ENCODE peak calls at places on chromosomes 3 and 15, in nine cellular contexts. D is lower lobe of right lung; G is lung; L is left ventricle myocardium inferior; S is CD4-positive, alpha-beta T cell; I is heart left ventricle; M is ovary; A is HAP-1; Q is aorta. N is an unnamed sample. For H3K9me3, the result is how much of the 10 kb centered on the place peaks cover.

GRCh38 chr3:174958671-174959328 is 99.7 kb downstream of the NAALADL2 start:
- DNase-seq in D (no peak), G (no peak), L (no peak), S (no peak), I (no peak), M (no peak), A (no peak), Q (no peak), N (no peak)

GRCh38 chr3:55331524-55331923 is 155.6 kb downstream of the WNT5A start:
- DNase-seq in D (no peak), G (no peak), L (no peak), S (no peak), I (no peak), M (no peak), A (no peak), Q (no peak), N (no peak)

GRCh38 chr3:189308594-189308993 is 136.8 kb downstream of the TPRG1 start:
- DNase-seq in D (no peak), G (no peak), L (no peak), S (no peak), I (no peak), M (no peak), A (no peak), Q (no peak), N (no peak)

GRCh38 chr3:16171009-16171408 is 3.5 kb upstream of the GALNT15 start:
- DNase-seq in D (no peak), G (no peak), L (no peak), S (no peak), I (no peak), M (no peak), A (no peak), Q (no peak), N (no peak)

GRCh38 chr3:172334743-172335142 is 113.5 kb downstream of the GHSR start:
- DNase-seq in D (no peak), G (no peak), L (no peak), S (no peak), I (no peak), M (no peak), A (no peak), Q (no peak), N (no peak)

GRCh38 chr3:63328386-63328785 is 50.3 kb downstream of the SYNPR start:
- DNase-seq in D (no peak), G (no peak), L (no peak), S (no peak), I (no peak), M (no peak), A (no peak), Q (no peak), N (no peak)

GRCh38 chr3:140910860-140911259 is 30.8 kb upstream of the SLC25A36 start:
- DNase-seq in D (no peak), G (no peak), L (no peak), S (no peak), I (no peak), M (no peak), A (peak), Q (no peak), N (no peak)

GRCh38 chr15:60372223-60372622 is 25.6 kb downstream of the ANXA2 start:
- DNase-seq in D (no peak), G (no peak), L (no peak), S (no peak), I (no peak), M (no peak), A (no peak), Q (no peak), N (no peak)

GRCh38 chr3:126685493-126685892 is 18.5 kb upstream of the CHCHD6 start:
- DNase-seq in D (no peak), G (no peak), L (no peak), S (no peak), I (no peak), M (no peak), A (no peak), Q (no peak), N (no peak)

GRCh38 chr15:99504823-99505551 is 60.8 kb upstream of the MEF2A start:
- DNase-seq in D (no peak), G (no peak), L (no peak), S (no peak), I (no peak), M (no peak), A (no peak), Q (no peak), N (no peak)

GRCh38 chr3:39133822-39134221 is 19.6 kb downstream of the CSRNP1 start:
- DNase-seq in D (no peak), G (no peak), L (no peak), S (no peak), I (no peak), M (no peak), A (no peak), Q (no peak), N (no peak)

GRCh38 chr15:79682851-79683288 is 213.9 kb downstream of the MTHFS start:
- DNase-seq in D (no peak), G (no peak), L (no peak), S (no peak), I (no peak), M (no peak), A (no peak), Q (no peak), N (no peak)

GRCh38 chr3:136196064-136196400 is at the start of gene MSL2:
- DNase-seq in D (no peak), G (no peak), L (peak), S (no peak), I (no peak), M (peak), A (no peak), Q (no peak), N (no peak)

GRCh38 chr3:133437391-133438093 is 37.7 kb downstream of the BFSP2 start:
- DNase-seq in D (no peak), G (no peak), L (no peak), S (no peak), I (no peak), M (no peak), A (no peak), Q (no peak), N (no peak)

GRCh38 chr3:194497799-194498575 is 11.2 kb upstream of the ATP13A3 start:
- DNase-seq in D (no peak), G (peak), L (no peak), S (no peak), I (no peak), M (no peak), A (no peak), Q (no peak), N (no peak)

GRCh38 chr15:50071551-50072258 is 47.3 kb downstream of the ATP8B4 start:
- DNase-seq in D (no peak), G (no peak), L (no peak), S (no peak), I (no peak), M (no peak), A (no peak), Q (no peak), N (no peak)

GRCh38 chr15:39887832-39888231 is 32.2 kb downstream of the GPR176 start:
- DNase-seq in D (no peak), G (no peak), L (no peak), S (no peak), I (no peak), M (no peak), A (no peak), Q (no peak), N (no peak)

GRCh38 chr15:61651267-61651666 is 409.0 kb downstream of the VPS13C start:
- DNase-seq in D (no peak), G (no peak), L (no peak), S (no peak), I (no peak), M (no peak), A (no peak), Q (no peak), N (no peak)

GRCh38 chr15:99966815-99967214 is 233.6 kb upstream of the LYSMD4 start:
- DNase-seq in D (no peak), G (no peak), L (no peak), S (no peak), I (no peak), M (no peak), A (no peak), Q (no peak), N (no peak)

GRCh38 chr15:60124460-60125070 is 120.5 kb downstream of the FOXB1 start:
- DNase-seq in D (no peak), G (no peak), L (no peak), S (no peak), I (no peak), M (no peak), A (no peak), Q (no peak), N (no peak)

GRCh38 chr3:194671900-194672808 is at the start of gene LSG1:
- DNase-seq in D (peak), G (peak), L (peak), S (peak), I (peak), M (peak), A (peak), Q (peak), N (peak)

GRCh38 chr3:143158549-143158988 is 39.0 kb downstream of the CHST2 start:
- DNase-seq in D (no peak), G (no peak), L (no peak), S (no peak), I (no peak), M (no peak), A (no peak), Q (no peak), N (no peak)

GRCh38 chr3:197734667-197735318 is 1.9 kb downstream of the RUBCN start:
- DNase-seq in D (no peak), G (no peak), L (no peak), S (no peak), I (no peak), M (no peak), A (no peak), Q (peak), N (no peak)

GRCh38 chr15:33735637-33736247 is 232.6 kb upstream of the CHRM5 start:
- DNase-seq in D (no peak), G (no peak), L (no peak), S (no peak), I (no peak), M (no peak), A (peak), Q (no peak), N (no peak)

GRCh38 chr3:33372218-33373081 is 67.8 kb downstream of the UBP1 start:
- DNase-seq in D (no peak), G (no peak), L (no peak), S (peak), I (no peak), M (no peak), A (peak), Q (no peak), N (peak)

GRCh38 chr15:62607643-62608042 is 434.9 kb upstream of the TPM1 start:
- DNase-seq in D (no peak), G (no peak), L (no peak), S (no peak), I (no peak), M (no peak), A (no peak), Q (no peak), N (no peak)

GRCh38 chr3:159928071-159928491 is 60.6 kb upstream of the IL12A start:
- DNase-seq in D (no peak), G (no peak), L (no peak), S (no peak), I (no peak), M (no peak), A (no peak), Q (no peak), N (no peak)

GRCh38 chr3:83039422-83039821 is 1278.0 kb upstream of the GBE1 start:
- DNase-seq in D (no peak), G (no peak), L (no peak), S (no peak), I (no peak), M (no peak), A (no peak), Q (no peak), N (no peak)

GRCh38 chr3:174330303-174330702 is 528.8 kb upstream of the NAALADL2 start:
- DNase-seq in D (no peak), G (no peak), L (no peak), S (no peak), I (no peak), M (no peak), A (no peak), Q (no peak), N (no peak)

GRCh38 chr3:73502609-73503560 is 121.9 kb downstream of the PDZRN3 start:
- DNase-seq in D (no peak), G (peak), L (peak), S (peak), I (peak), M (peak), A (peak), Q (peak), N (peak)

GRCh38 chr3:126107960-126108688 is 24.2 kb upstream of the SLC41A3 start:
- DNase-seq in D (no peak), G (no peak), L (no peak), S (no peak), I (no peak), M (no peak), A (no peak), Q (no peak), N (no peak)

GRCh38 chr3:173826901-173827609 is 429.5 kb downstream of the NLGN1 start:
- DNase-seq in D (no peak), G (no peak), L (no peak), S (no peak), I (no peak), M (no peak), A (no peak), Q (no peak), N (no peak)

GRCh38 chr3:128808672-128809071 is 70.7 kb upstream of the ACAD9 start:
- DNase-seq in D (no peak), G (no peak), L (no peak), S (no peak), I (no peak), M (no peak), A (no peak), Q (no peak), N (no peak)

GRCh38 chr15:48654799-48655198 is 9.3 kb upstream of the FBN1 start:
- DNase-seq in D (no peak), G (no peak), L (no peak), S (no peak), I (no peak), M (no peak), A (no peak), Q (no peak), N (no peak)

DNA sequence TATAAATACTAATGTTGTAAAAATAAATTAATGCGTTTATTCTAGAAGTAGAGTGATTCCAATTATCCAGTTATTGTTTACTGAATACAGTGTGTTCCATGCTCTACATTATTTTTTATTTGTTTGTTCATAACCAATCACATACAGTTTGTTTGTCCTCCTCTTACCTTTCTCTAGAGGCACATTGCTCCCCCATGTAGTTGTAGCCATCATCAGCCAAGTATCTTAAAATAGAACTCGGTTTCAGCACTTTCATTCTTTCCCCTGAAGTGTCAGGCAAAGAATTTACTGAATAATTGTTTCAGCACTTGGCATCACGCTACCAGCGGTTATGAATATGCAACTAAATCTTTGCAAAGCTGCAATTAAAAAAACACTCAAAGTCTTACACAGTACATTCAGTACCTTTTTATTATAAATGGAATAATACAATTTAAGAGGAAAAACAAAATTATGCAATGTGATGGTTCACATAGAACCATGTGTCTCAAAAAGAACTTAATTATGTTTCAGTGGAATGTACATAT is 448.6 kb upstream of the ATP10A start:
- DNase-seq in D (no peak), G (no peak), L (no peak), S (no peak), I (no peak), M (no peak), A (no peak), Q (no peak), N (no peak)
- H3K9me3 ChIP-seq in D (under half), G (under half), L (under half), S (under half), I (under half), M (under half), A (under half), Q (under half), N (under half)

DNA sequence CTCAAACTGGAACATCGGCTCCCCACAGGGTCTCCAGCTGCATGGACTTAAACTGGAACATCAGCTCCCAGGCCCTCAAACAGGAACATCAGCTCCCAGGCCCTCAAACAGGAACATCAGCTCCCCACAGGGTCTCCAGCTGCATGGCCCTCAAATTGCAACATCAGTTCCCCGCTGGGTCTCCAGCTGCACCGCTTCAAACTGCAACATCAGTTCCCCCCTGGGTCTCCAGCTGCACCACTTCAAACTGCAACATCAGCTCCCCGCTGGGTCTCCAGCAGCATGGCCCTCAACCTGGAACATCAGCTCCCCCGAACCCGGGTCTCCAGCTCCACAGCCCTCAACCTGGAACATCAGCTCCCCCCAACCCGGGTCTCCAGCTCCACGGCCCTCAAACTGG is 82.0 kb downstream of the TFRC start:
- DNase-seq in D (no peak), G (no peak), L (no peak), S (no peak), I (no peak), M (no peak), A (no peak), Q (no peak), N (no peak)
- H3K9me3 ChIP-seq in D (under half), G (under half), L (under half), S (under half), I (under half), M (under half), A (under half), Q (under half), N (under half)

GRCh38 chr15:22224241-22224671 is 143.9 kb downstream of the OR4M2 start:
- DNase-seq in D (no peak), G (no peak), L (no peak), S (no peak), I (no peak), M (no peak), A (no peak), Q (peak), N (peak)
- H3K9me3 ChIP-seq in D (under half), G (under half), L (under half), S (under half), I (under half), M (under half), A (half or more), Q (under half), N (under half)

GRCh38 chr3:6723205-6723604 is 137.7 kb upstream of the GRM7 start:
- DNase-seq in D (no peak), G (no peak), L (no peak), S (no peak), I (no peak), M (no peak), A (no peak), Q (no peak), N (no peak)

GRCh38 chr3:6717026-6717943 is 143.6 kb upstream of the GRM7 start:
- DNase-seq in D (no peak), G (no peak), L (no peak), S (no peak), I (no peak), M (no peak), A (no peak), Q (no peak), N (no peak)

GRCh38 chr3:6716374-6716773 is 144.5 kb upstream of the GRM7 start:
- DNase-seq in D (no peak), G (no peak), L (no peak), S (no peak), I (no peak), M (no peak), A (no peak), Q (no peak), N (no peak)

GRCh38 chr3:6719999-6720398 is 140.9 kb upstream of the GRM7 start:
- DNase-seq in D (no peak), G (no peak), L (no peak), S (no peak), I (no peak), M (no peak), A (no peak), Q (no peak), N (no peak)

GRCh38 chr3:6721496-6721895 is 139.4 kb upstream of the GRM7 start:
- DNase-seq in D (no peak), G (no peak), L (no peak), S (no peak), I (no peak), M (no peak), A (no peak), Q (no peak), N (no peak)
- H3K9me3 ChIP-seq in D (under half), G (under half), L (under half), S (under half), I (under half), M (under half), A (under half), Q (under half), N (under half)

DNA sequence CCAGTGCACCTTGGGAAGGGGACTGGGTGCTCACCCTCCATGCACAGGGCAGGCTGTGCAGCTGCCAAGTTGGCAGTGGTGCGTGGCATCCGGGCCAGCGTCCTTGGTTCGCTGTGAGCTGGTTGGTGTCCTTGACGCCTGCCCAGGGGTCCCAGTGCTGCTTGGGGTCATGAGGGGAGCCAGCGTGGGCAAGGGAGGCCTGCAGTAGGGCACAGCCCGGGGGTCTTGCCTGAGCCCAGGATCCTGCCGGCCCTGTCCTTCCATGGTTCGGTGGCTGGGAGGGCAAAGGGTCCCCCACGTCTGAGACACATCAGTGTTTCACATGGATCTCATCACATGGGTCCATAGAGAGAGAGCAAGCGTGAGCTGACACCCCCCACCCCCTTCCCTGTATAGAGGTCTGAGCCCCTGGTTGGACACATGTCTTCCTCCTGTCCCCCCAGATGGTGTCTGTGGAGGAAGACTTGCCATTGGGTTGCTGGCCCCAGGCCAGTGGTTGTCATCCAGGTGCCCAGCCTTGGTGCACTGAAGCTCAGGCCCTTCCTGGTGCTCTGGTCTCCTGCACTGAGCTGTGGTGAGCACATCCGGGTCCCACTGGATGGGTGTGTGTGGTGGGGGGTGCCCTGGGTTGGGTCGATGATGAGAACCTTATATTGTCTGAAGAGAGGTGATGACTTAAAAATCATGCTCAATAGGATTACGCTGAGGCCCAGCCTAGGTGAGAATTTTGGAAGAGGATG is 232.3 kb downstream of the SNRPN start:
- DNase-seq in D (peak), G (no peak), L (no peak), S (no peak), I (no peak), M (no peak), A (no peak), Q (peak), N (no peak)
- H3K9me3 ChIP-seq in D (under half), G (half or more), L (half or more), S (under half), I (under half), M (under half), A (under half), Q (under half), N (under half)

N was measured in CD4-positive, alpha-beta memory T cell.